ENCODE peak calls at places on chromosomes 2 and 18, in seven cellular contexts. N is activated CD4-positive, alpha-beta T cell treated with anti-CD3 and anti-CD28 coated beads, Interleukin-2, amount 50 U/mL, for 4 hours; S is mucosa of gallbladder; C is left cardiac atrium; M is NCI-H1092 treated with DMSO at 0.1 percent for 48 hours; P is AG09319; B is WTC11. U is an unnamed sample.

GRCh38 chr2:61288070-61288841 is 126.3 kb downstream of the C2orf74 start:
- DNase-seq in N (no peak), S (no peak), C (no peak), M (no peak), P (no peak), B (no peak), U (no peak)

GRCh38 chr2:207694811-207695281 is 16.6 kb upstream of the CCNYL1 start:
- DNase-seq in N (no peak), S (no peak), C (no peak), M (no peak), P (no peak), B (no peak), U (peak; percentile 47)

GRCh38 chr2:239249781-239250180 is 151.0 kb downstream of the HDAC4 start:
- DNase-seq in N (no peak), S (peak; percentile 64), C (peak; percentile 86), M (no peak), P (no peak), B (no peak), U (no peak)

GRCh38 chr2:46276652-46277051 is 20.6 kb upstream of the EPAS1 start:
- DNase-seq in N (no peak), S (no peak), C (no peak), M (no peak), P (no peak), B (no peak), U (peak; percentile 54)

GRCh38 chr18:72830109-72830508 is 37.7 kb downstream of the NETO1 start:
- DNase-seq in N (no peak), S (peak; percentile 13), C (peak; percentile 52), M (peak; percentile 44), P (no peak), B (peak; percentile 66), U (no peak)

GRCh38 chr2:44912660-44913059 is 28.8 kb upstream of the SIX3 start:
- DNase-seq in N (no peak), S (no peak), C (no peak), M (no peak), P (peak; percentile 48), B (no peak), U (peak; percentile 61)

GRCh38 chr2:39158351-39158750 is 37.5 kb upstream of the SOS1 start:
- DNase-seq in N (no peak), S (no peak), C (no peak), M (no peak), P (no peak), B (no peak), U (no peak)

GRCh38 chr2:213129311-213129710 is 22.1 kb downstream of the IKZF2 start:
- DNase-seq in N (no peak), S (no peak), C (no peak), M (no peak), P (no peak), B (no peak), U (no peak)

GRCh38 chr2:149164827-149165226 is 126.3 kb downstream of the LYPD6B start:
- DNase-seq in N (no peak), S (no peak), C (no peak), M (no peak), P (no peak), B (no peak), U (no peak)

GRCh38 chr2:172804423-172804822 is 68.8 kb downstream of the RAPGEF4 start:
- DNase-seq in N (no peak), S (no peak), C (no peak), M (no peak), P (no peak), B (no peak), U (no peak)

GRCh38 chr2:239021224-239021623 is 173.3 kb downstream of the TWIST2 start:
- DNase-seq in N (no peak), S (no peak), C (no peak), M (no peak), P (no peak), B (no peak), U (no peak)

GRCh38 chr18:69874058-69874457 is 73.6 kb downstream of the CD226 start:
- DNase-seq in N (no peak), S (no peak), C (no peak), M (no peak), P (no peak), B (no peak), U (peak; percentile 40)

GRCh38 chr2:149666809-149667208 is 79.2 kb upstream of the MMADHC start:
- DNase-seq in N (no peak), S (no peak), C (no peak), M (no peak), P (no peak), B (no peak), U (no peak)

GRCh38 chr2:237199577-237199976 is 113.9 kb downstream of the COPS8 start:
- DNase-seq in N (no peak), S (no peak), C (no peak), M (no peak), P (no peak), B (no peak), U (no peak)

GRCh38 chr2:221215487-221215886 is 356.6 kb downstream of the EPHA4 start:
- DNase-seq in N (no peak), S (no peak), C (no peak), M (no peak), P (no peak), B (no peak), U (no peak)

GRCh38 chr18:2889761-2890192 is 43.0 kb downstream of the EMILIN2 start:
- DNase-seq in N (no peak), S (no peak), C (no peak), M (no peak), P (no peak), B (no peak), U (no peak)

GRCh38 chr18:49833804-49834203 is 20.5 kb upstream of the ACAA2 start:
- DNase-seq in N (no peak), S (no peak), C (no peak), M (no peak), P (no peak), B (no peak), U (no peak)

U was measured in GM03348.